ENCODE peak calls at places on chromosomes 2 and 18, in seven cellular contexts. One of them, this sample, is unnamed.

GRCh38 chr18:25310045-25310444 is 41.9 kb downstream of the ZNF521 start:
- DNase-seq in IMR-90: peak; percentile 80
- DNase-seq in neuronal stem cell: no peak
- DNase-seq in H9: no peak
- DNase-seq in mesenchymal stem cell: peak; percentile 71
- DNase-seq in H1: no peak
- DNase-seq in trophoblast cell: no peak
- DNase-seq in this sample: peak; percentile 34

GRCh38 chr2:122414911-122415310 is 659.5 kb downstream of the TSN start:
- DNase-seq in IMR-90: no peak
- DNase-seq in neuronal stem cell: no peak
- DNase-seq in H9: no peak
- DNase-seq in mesenchymal stem cell: no peak
- DNase-seq in H1: no peak
- DNase-seq in trophoblast cell: no peak
- DNase-seq in this sample: no peak

GRCh38 chr2:56757884-56758545 is 574.2 kb downstream of the CCDC85A start:
- DNase-seq in IMR-90: no peak
- DNase-seq in neuronal stem cell: no peak
- DNase-seq in H9: no peak
- DNase-seq in mesenchymal stem cell: no peak
- DNase-seq in H1: no peak
- DNase-seq in trophoblast cell: no peak
- DNase-seq in this sample: no peak

GRCh38 chr2:230627806-230628724 is 84.6 kb upstream of the CAB39 start:
- DNase-seq in IMR-90: peak; percentile 78
- DNase-seq in neuronal stem cell: no peak
- DNase-seq in H9: no peak
- DNase-seq in mesenchymal stem cell: no peak
- DNase-seq in H1: no peak
- DNase-seq in trophoblast cell: no peak
- DNase-seq in this sample: peak; percentile 26

GRCh38 chr2:126657146-126657635 is 1.2 kb downstream of the GYPC start:
- DNase-seq in IMR-90: peak; percentile 98
- DNase-seq in neuronal stem cell: no peak
- DNase-seq in H9: peak; percentile 47
- DNase-seq in mesenchymal stem cell: peak; percentile 99
- DNase-seq in H1: no peak
- DNase-seq in trophoblast cell: no peak
- DNase-seq in this sample: peak; percentile 57

GRCh38 chr2:162090109-162090508 is 16.1 kb upstream of the DPP4 start:
- DNase-seq in IMR-90: peak; percentile 71
- DNase-seq in neuronal stem cell: no peak
- DNase-seq in H9: no peak
- DNase-seq in mesenchymal stem cell: peak; percentile 51
- DNase-seq in H1: no peak
- DNase-seq in trophoblast cell: no peak
- DNase-seq in this sample: no peak

GRCh38 chr18:67525328-67526110 is 9.0 kb upstream of the DSEL start:
- DNase-seq in IMR-90: peak; percentile 99
- DNase-seq in neuronal stem cell: peak; percentile 39
- DNase-seq in H9: no peak
- DNase-seq in mesenchymal stem cell: peak; percentile 90
- DNase-seq in H1: no peak
- DNase-seq in trophoblast cell: peak; percentile 90
- DNase-seq in this sample: peak; percentile 90

GRCh38 chr2:3595985-3596384 is 1.1 kb downstream of the COLEC11 start:
- DNase-seq in IMR-90: no peak
- DNase-seq in neuronal stem cell: no peak
- DNase-seq in H9: no peak
- DNase-seq in mesenchymal stem cell: peak; percentile 25
- DNase-seq in H1: no peak
- DNase-seq in trophoblast cell: no peak
- DNase-seq in this sample: no peak

GRCh38 chr2:42602218-42602936 is 33.9 kb downstream of the MTA3 start:
- DNase-seq in IMR-90: no peak
- DNase-seq in neuronal stem cell: no peak
- DNase-seq in H9: no peak
- DNase-seq in mesenchymal stem cell: no peak
- DNase-seq in H1: no peak
- DNase-seq in trophoblast cell: no peak
- DNase-seq in this sample: no peak

GRCh38 chr2:144364988-144365738 is 154.8 kb downstream of the ZEB2 start:
- DNase-seq in IMR-90: peak; percentile 72
- DNase-seq in neuronal stem cell: no peak
- DNase-seq in H9: no peak
- DNase-seq in mesenchymal stem cell: peak; percentile 79
- DNase-seq in H1: no peak
- DNase-seq in trophoblast cell: peak; percentile 31
- DNase-seq in this sample: peak; percentile 60

GRCh38 chr2:118530976-118531375 is 316.5 kb downstream of the EN1 start:
- DNase-seq in IMR-90: no peak
- DNase-seq in neuronal stem cell: no peak
- DNase-seq in H9: no peak
- DNase-seq in mesenchymal stem cell: no peak
- DNase-seq in H1: no peak
- DNase-seq in trophoblast cell: no peak
- DNase-seq in this sample: peak; percentile 7

GRCh38 chr2:231370749-231371429 is 24.6 kb upstream of the B3GNT7 start:
- DNase-seq in IMR-90: no peak
- DNase-seq in neuronal stem cell: no peak
- DNase-seq in H9: peak; percentile 89
- DNase-seq in mesenchymal stem cell: no peak
- DNase-seq in H1: no peak
- DNase-seq in trophoblast cell: peak; percentile 57
- DNase-seq in this sample: peak; percentile 48

GRCh38 chr2:158968396-158969161 is at the start of gene TANC1:
- DNase-seq in IMR-90: peak; percentile 90
- DNase-seq in neuronal stem cell: peak; percentile 83
- DNase-seq in H9: peak; percentile 91
- DNase-seq in mesenchymal stem cell: peak; percentile 93
- DNase-seq in H1: no peak
- DNase-seq in trophoblast cell: peak; percentile 90
- DNase-seq in this sample: peak; percentile 94

GRCh38 chr18:59954746-59955145 is 55.0 kb downstream of the PMAIP1 start:
- DNase-seq in IMR-90: peak; percentile 77
- DNase-seq in neuronal stem cell: no peak
- DNase-seq in H9: no peak
- DNase-seq in mesenchymal stem cell: peak; percentile 25
- DNase-seq in H1: no peak
- DNase-seq in trophoblast cell: no peak
- DNase-seq in this sample: no peak

GRCh38 chr18:48828713-48829442 is 121.9 kb downstream of the SMAD7 start:
- DNase-seq in IMR-90: no peak
- DNase-seq in neuronal stem cell: no peak
- DNase-seq in H9: peak; percentile 34
- DNase-seq in mesenchymal stem cell: no peak
- DNase-seq in H1: no peak
- DNase-seq in trophoblast cell: no peak
- DNase-seq in this sample: peak; percentile 54

GRCh38 chr2:38484957-38485356 is 107.9 kb upstream of the ATL2 start:
- DNase-seq in IMR-90: no peak
- DNase-seq in neuronal stem cell: no peak
- DNase-seq in H9: no peak
- DNase-seq in mesenchymal stem cell: no peak
- DNase-seq in H1: no peak
- DNase-seq in trophoblast cell: no peak
- DNase-seq in this sample: no peak

GRCh38 chr2:70087703-70088507 is 628 bp downstream of the PCBP1 start:
- DNase-seq in IMR-90: peak; percentile 58
- DNase-seq in neuronal stem cell: no peak
- DNase-seq in H9: peak; percentile 52
- DNase-seq in mesenchymal stem cell: peak; percentile 75
- DNase-seq in H1: no peak
- DNase-seq in trophoblast cell: peak; percentile 74
- DNase-seq in this sample: peak; percentile 73

GRCh38 chr18:12327510-12328178 is 19.6 kb downstream of the TUBB6 start:
- DNase-seq in IMR-90: peak; percentile 69
- DNase-seq in neuronal stem cell: peak; percentile 56
- DNase-seq in H9: peak; percentile 93
- DNase-seq in mesenchymal stem cell: peak; percentile 74
- DNase-seq in H1: peak; percentile 70
- DNase-seq in trophoblast cell: peak; percentile 90
- DNase-seq in this sample: peak; percentile 93

GRCh38 chr2:99101697-99102096 is 39.8 kb upstream of the C2orf15 start:
- DNase-seq in IMR-90: peak; percentile 3
- DNase-seq in neuronal stem cell: no peak
- DNase-seq in H9: no peak
- DNase-seq in mesenchymal stem cell: peak; percentile 23
- DNase-seq in H1: no peak
- DNase-seq in trophoblast cell: no peak
- DNase-seq in this sample: no peak

DNA sequence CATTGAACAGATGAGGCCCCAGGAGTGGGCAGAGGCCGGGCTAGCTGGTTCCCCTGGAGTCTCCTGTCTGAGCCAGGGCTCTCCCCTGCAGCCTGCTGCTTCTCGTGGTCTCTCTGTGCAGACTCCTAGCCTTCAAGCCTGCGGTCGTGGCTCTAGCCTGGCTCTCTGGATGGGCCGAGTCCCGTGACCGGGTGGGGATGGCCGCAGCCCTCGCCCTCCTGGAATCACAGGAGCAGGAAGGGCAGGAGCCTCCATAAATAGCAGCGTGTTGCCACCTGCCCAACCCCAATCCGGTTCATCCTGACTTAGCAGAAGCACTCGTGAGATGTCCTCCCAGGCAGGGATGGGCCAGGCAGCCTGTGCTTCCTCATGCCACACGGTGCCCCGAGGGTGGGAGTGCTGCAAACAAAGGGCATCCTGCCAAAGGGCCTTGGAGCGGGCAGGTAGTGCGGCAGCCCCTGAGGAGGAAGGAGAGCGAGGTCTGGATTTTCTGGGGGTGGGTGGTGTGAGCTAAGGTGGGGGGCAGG is 43.9 kb downstream of the FOSL2 start:
- DNase-seq in IMR-90: no peak
- DNase-seq in neuronal stem cell: no peak
- DNase-seq in H9: no peak
- DNase-seq in mesenchymal stem cell: no peak
- DNase-seq in H1: no peak
- DNase-seq in trophoblast cell: peak; percentile 40
- DNase-seq in this sample: no peak
- H3K4ac ChIP-seq in IMR-90: no peak overlapping the region
- H3K4ac ChIP-seq in neuronal stem cell: no peak overlapping the region
- H3K4ac ChIP-seq in H9: no peak overlapping the region
- H3K4ac ChIP-seq in mesenchymal stem cell: no peak overlapping the region
- H3K4ac ChIP-seq in H1: no peak overlapping the region
- H3K4ac ChIP-seq in trophoblast cell: no peak overlapping the region
- H3K4ac ChIP-seq in this sample: no peak overlapping the region

GRCh38 chr2:216776076-216776726 is 80.9 kb upstream of the IGFBP5 start:
- DNase-seq in IMR-90: no peak
- DNase-seq in neuronal stem cell: no peak
- DNase-seq in H9: no peak
- DNase-seq in mesenchymal stem cell: no peak
- DNase-seq in H1: no peak
- DNase-seq in trophoblast cell: no peak
- DNase-seq in this sample: no peak

GRCh38 chr2:216773072-216773471 is 77.7 kb upstream of the IGFBP5 start:
- DNase-seq in IMR-90: no peak
- DNase-seq in neuronal stem cell: no peak
- DNase-seq in H9: no peak
- DNase-seq in mesenchymal stem cell: no peak
- DNase-seq in H1: no peak
- DNase-seq in trophoblast cell: no peak
- DNase-seq in this sample: no peak

GRCh38 chr2:216774620-216775019 is 79.3 kb upstream of the IGFBP5 start:
- DNase-seq in IMR-90: peak; percentile 92
- DNase-seq in neuronal stem cell: no peak
- DNase-seq in H9: no peak
- DNase-seq in mesenchymal stem cell: peak; percentile 98
- DNase-seq in H1: no peak
- DNase-seq in trophoblast cell: peak; percentile 20
- DNase-seq in this sample: no peak

GRCh38 chr2:216775043-216775453 is 79.7 kb upstream of the IGFBP5 start:
- DNase-seq in IMR-90: peak; percentile 99
- DNase-seq in neuronal stem cell: no peak
- DNase-seq in H9: no peak
- DNase-seq in mesenchymal stem cell: peak; percentile 99
- DNase-seq in H1: no peak
- DNase-seq in trophoblast cell: peak; percentile 87
- DNase-seq in this sample: peak; percentile 56

DNA sequence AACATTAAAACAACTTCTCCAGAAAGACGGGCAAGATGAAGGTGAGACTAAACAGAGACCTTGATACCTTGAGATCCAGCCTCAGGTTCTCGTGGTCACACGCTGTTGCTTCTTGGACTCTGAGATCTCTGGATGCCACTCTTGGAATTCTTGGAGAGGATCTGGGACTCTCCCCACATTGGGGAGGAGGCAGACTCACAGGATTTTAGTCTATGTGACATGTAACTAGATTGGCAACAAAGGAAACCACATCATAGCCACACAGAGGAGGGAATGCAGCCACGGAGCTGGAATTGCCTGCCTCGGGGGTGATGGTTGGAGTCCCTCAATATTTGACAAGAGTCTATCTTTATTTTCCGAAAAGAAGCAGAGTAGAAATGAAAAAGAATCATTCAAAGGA is 78.8 kb upstream of the IGFBP5 start:
- DNase-seq in IMR-90: no peak
- DNase-seq in neuronal stem cell: no peak
- DNase-seq in H9: no peak
- DNase-seq in mesenchymal stem cell: no peak
- DNase-seq in H1: no peak
- DNase-seq in trophoblast cell: no peak
- DNase-seq in this sample: no peak
- H3K9ac ChIP-seq in IMR-90: no peak overlapping the region
- H3K9ac ChIP-seq in neuronal stem cell: no peak overlapping the region
- H3K9ac ChIP-seq in H9: no peak overlapping the region
- H3K9ac ChIP-seq in mesenchymal stem cell: peak overlapping the region; percentile 89
- H3K9ac ChIP-seq in H1: no peak overlapping the region
- H3K9ac ChIP-seq in trophoblast cell: no peak overlapping the region
- H3K9ac ChIP-seq in this sample: no peak overlapping the region

GRCh38 chr2:234102112-234102511 is 51.6 kb downstream of the SPP2 start:
- DNase-seq in IMR-90: no peak
- DNase-seq in neuronal stem cell: no peak
- DNase-seq in H9: no peak
- DNase-seq in mesenchymal stem cell: no peak
- DNase-seq in H1: no peak
- DNase-seq in trophoblast cell: no peak
- DNase-seq in this sample: no peak
- H3K4ac ChIP-seq in IMR-90: no peak overlapping the region
- H3K4ac ChIP-seq in neuronal stem cell: no peak overlapping the region
- H3K4ac ChIP-seq in H9: no peak overlapping the region
- H3K4ac ChIP-seq in mesenchymal stem cell: no peak overlapping the region
- H3K4ac ChIP-seq in H1: no peak overlapping the region
- H3K4ac ChIP-seq in trophoblast cell: no peak overlapping the region
- H3K4ac ChIP-seq in this sample: no peak overlapping the region

DNA sequence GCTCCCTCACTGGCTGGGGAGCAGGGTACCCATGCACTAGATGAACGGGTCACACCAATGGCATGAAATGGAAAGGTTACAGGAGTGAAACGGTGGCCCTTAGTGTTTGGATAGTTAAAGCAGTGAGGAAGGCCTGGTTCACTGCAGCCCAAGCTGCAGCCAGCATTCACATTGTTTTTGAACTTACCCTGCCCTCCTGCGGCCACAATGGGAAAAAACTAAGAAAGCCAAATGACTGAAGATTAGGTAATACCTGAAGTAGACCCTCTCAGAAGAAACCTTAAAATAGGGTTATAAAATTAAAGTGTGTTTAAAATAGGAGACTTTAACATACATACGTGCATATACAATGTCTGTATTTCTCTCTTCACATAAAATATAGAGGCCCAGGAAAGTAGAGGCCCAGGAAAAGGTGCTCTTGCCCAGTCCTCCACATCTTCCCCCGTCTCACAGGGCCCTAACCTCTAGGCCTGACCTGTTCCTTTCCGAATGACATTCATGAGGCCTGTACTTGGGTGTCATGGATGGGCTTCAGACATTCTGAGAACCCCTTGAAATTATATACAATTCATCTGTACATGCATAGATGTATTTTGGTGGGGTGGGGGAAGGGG is 33.3 kb downstream of the DOK1 start:
- DNase-seq in IMR-90: peak; percentile 74
- DNase-seq in neuronal stem cell: peak; percentile 54
- DNase-seq in H9: peak; percentile 71
- DNase-seq in mesenchymal stem cell: peak; percentile 79
- DNase-seq in H1: peak; percentile 33
- DNase-seq in trophoblast cell: peak; percentile 58
- DNase-seq in this sample: peak; percentile 80
- H3K9ac ChIP-seq in IMR-90: peak overlapping the region; percentile 16
- H3K9ac ChIP-seq in neuronal stem cell: no peak overlapping the region
- H3K9ac ChIP-seq in H9: no peak overlapping the region
- H3K9ac ChIP-seq in mesenchymal stem cell: no peak overlapping the region
- H3K9ac ChIP-seq in H1: no peak overlapping the region
- H3K9ac ChIP-seq in trophoblast cell: no peak overlapping the region
- H3K9ac ChIP-seq in this sample: no peak overlapping the region